ENCODE peak calls at places on chromosomes 16 and 17, in six cellular contexts. T is GM23338, O is HCT116, R is nephron progenitor cell, G is DND-41, P is foreskin fibroblast. C is an unnamed sample.

GRCh38 chr17:60901806-60902205 is 224.2 kb downstream of the BCAS3 start:
- DNase-seq in G (no peak), R (no peak), O (no peak), P (peak), T (no peak), C (no peak)

GRCh38 chr17:17387461-17388362 is 84.5 kb downstream of the NT5M start:
- DNase-seq in O (peak), P (no peak), G (peak), T (peak), R (peak), C (peak)

GRCh38 chr16:79628501-79628975 is 28.0 kb upstream of the MAF start:
- DNase-seq in P (no peak), O (no peak), R (no peak), G (no peak), T (no peak), C (no peak)

GRCh38 chr16:22369221-22369811 is 5.1 kb downstream of the CDR2 start:
- DNase-seq in P (no peak), T (no peak), R (no peak), G (no peak), O (no peak), C (peak)

GRCh38 chr16:54928016-54928356 is 2.7 kb upstream of the IRX5 start:
- DNase-seq in P (peak), O (no peak), G (peak), T (peak), R (no peak), C (peak)

GRCh38 chr17:28549274-28550132 is 2.9 kb downstream of the UNC119 start:
- DNase-seq in R (no peak), T (no peak), P (no peak), G (peak), O (no peak), C (peak)

GRCh38 chr16:1890024-1890700 is 18.2 kb upstream of the MEIOB start:
- DNase-seq in R (no peak), G (no peak), T (no peak), O (no peak), P (no peak), C (no peak)

GRCh38 chr17:45722161-45722560 is 62.0 kb upstream of the CRHR1 start:
- DNase-seq in G (no peak), T (peak), O (peak), P (no peak), R (peak), C (no peak)

GRCh38 chr16:318628-319027 is 33.9 kb downstream of the AXIN1 start:
- DNase-seq in R (peak), T (peak), P (no peak), O (no peak), G (no peak), C (no peak)

GRCh38 chr17:67679721-67680120 is 38.0 kb upstream of the NOL11 start:
- DNase-seq in P (no peak), R (no peak), O (no peak), G (no peak), T (no peak), C (no peak)

GRCh38 chr17:46011711-46012505 is 12.9 kb downstream of the STH start:
- DNase-seq in O (no peak), P (no peak), R (no peak), G (no peak), T (peak), C (no peak)

GRCh38 chr17:83079340-83079747 is at the start of gene METRNL:
- DNase-seq in O (no peak), T (peak), P (peak), R (peak), G (peak), C (peak)

GRCh38 chr17:45361976-45362375 is 45.2 kb upstream of the MAP3K14 start:
- DNase-seq in R (no peak), G (no peak), P (no peak), O (no peak), T (no peak), C (no peak)

GRCh38 chr17:40025991-40026815 is 11.0 kb downstream of the CSF3 start:
- DNase-seq in T (no peak), O (no peak), R (no peak), G (peak), P (no peak), C (no peak)

GRCh38 chr17:48571024-48571818 is 6.9 kb downstream of the HOXB4 start:
- DNase-seq in G (no peak), T (no peak), R (peak), P (no peak), O (no peak), C (no peak)

GRCh38 chr16:14494396-14494795 is 135.7 kb downstream of the PARN start:
- DNase-seq in G (no peak), O (no peak), P (no peak), T (no peak), R (no peak), C (no peak)

GRCh38 chr17:50355701-50356341 is 9.9 kb downstream of the XYLT2 start:
- DNase-seq in O (no peak), G (no peak), T (no peak), R (no peak), P (no peak), C (no peak)

GRCh38 chr16:85573696-85574641 is 39.2 kb upstream of the GSE1 start:
- DNase-seq in R (peak), O (no peak), T (no peak), P (no peak), G (no peak), C (no peak)

GRCh38 chr17:40118093-40118492 is 3.7 kb upstream of the MSL1 start:
- DNase-seq in P (no peak), T (no peak), R (no peak), G (no peak), O (no peak), C (no peak)

GRCh38 chr17:8754890-8755289 is 3.5 kb downstream of the SPDYE4 start:
- DNase-seq in T (no peak), P (no peak), G (no peak), R (no peak), O (no peak), C (no peak)

GRCh38 chr17:50363217-50364060 is 9.5 kb downstream of the MRPL27 start:
- DNase-seq in P (peak), G (no peak), O (no peak), R (peak), T (peak), C (no peak)

GRCh38 chr16:70650216-70650615 is 3.9 kb downstream of the IL34 start:
- DNase-seq in T (no peak), G (no peak), O (no peak), R (no peak), P (no peak), C (no peak)

GRCh38 chr16:68345351-68345810 is 34.6 kb downstream of the PRMT7 start:
- DNase-seq in G (peak), O (no peak), R (no peak), T (no peak), P (no peak), C (no peak)

GRCh38 chr17:19727466-19728113 is 11.2 kb upstream of the SLC47A2 start:
- DNase-seq in O (no peak), G (no peak), P (peak), T (no peak), R (no peak), C (no peak)

GRCh38 chr16:85998178-85998867 is 99.4 kb downstream of the IRF8 start:
- DNase-seq in R (no peak), G (no peak), O (no peak), T (no peak), P (no peak), C (no peak)

GRCh38 chr16:75087040-75087979 is 29.3 kb downstream of the LDHD start:
- DNase-seq in T (no peak), R (no peak), O (no peak), P (peak), G (peak), C (no peak)

DNA sequence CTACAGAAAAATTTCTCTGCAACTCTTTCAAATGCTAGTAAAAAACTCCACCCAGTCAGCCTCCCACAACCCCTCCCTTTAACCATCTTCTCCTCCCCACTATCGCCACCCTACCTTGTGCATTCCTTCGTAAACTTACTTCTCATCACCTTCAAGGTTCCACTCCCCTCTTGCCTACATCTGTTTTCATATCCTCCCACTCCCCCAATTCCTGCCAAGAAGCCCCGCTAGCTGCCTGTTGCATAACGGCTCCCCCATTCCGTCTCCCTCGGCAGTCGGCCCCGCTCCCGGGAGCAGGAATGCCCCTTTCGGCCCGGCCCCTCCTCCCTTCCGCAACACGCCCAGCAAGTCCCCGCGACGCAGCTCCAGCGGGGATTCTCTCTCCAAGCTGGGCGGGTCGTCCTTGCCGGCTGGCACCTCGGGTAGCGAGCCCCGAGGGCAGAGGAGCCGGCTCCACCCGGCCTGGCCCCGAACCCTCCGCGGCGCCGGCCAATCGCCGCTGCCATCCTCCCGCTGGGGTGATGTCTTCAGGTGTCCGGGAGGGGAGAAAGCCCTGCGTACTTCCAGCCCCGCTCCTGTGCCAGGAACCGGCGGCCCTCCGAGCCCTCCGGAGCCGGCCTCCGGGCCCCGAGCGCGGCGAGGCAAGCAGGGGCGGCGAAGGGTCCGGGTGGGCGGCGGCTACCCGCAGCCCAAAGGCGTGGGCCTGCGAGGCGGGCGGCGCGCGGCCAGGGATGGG is 1.5 kb downstream of the PHLPP2 start:
- DNase-seq in P (peak), G (peak), O (peak), T (peak), R (peak), C (peak)
- TF ChIP-seq CTCF in P (no peak), G (no peak), O (no peak), T (no peak), R (no peak), C (no peak)

GRCh38 chr17:79047291-79047920 is 23.4 kb downstream of the C1QTNF1 start:
- DNase-seq in G (no peak), P (no peak), T (no peak), O (no peak), R (no peak), C (no peak)

GRCh38 chr17:79046501-79047280 is 22.7 kb downstream of the C1QTNF1 start:
- DNase-seq in O (no peak), P (peak), G (no peak), T (no peak), R (no peak), C (no peak)

GRCh38 chr17:79044462-79044861 is 20.5 kb downstream of the C1QTNF1 start:
- DNase-seq in T (no peak), R (no peak), G (no peak), O (no peak), P (no peak), C (no peak)

GRCh38 chr17:79045001-79045729 is 21.2 kb downstream of the C1QTNF1 start:
- DNase-seq in G (no peak), R (no peak), P (no peak), T (no peak), O (no peak), C (no peak)

GRCh38 chr17:79045830-79046500 is 22.0 kb downstream of the C1QTNF1 start:
- DNase-seq in P (peak), T (peak), R (peak), G (peak), O (peak), C (peak)
- TF ChIP-seq CTCF in P (peak), T (peak), R (peak), G (peak), O (peak), C (peak)

DNA sequence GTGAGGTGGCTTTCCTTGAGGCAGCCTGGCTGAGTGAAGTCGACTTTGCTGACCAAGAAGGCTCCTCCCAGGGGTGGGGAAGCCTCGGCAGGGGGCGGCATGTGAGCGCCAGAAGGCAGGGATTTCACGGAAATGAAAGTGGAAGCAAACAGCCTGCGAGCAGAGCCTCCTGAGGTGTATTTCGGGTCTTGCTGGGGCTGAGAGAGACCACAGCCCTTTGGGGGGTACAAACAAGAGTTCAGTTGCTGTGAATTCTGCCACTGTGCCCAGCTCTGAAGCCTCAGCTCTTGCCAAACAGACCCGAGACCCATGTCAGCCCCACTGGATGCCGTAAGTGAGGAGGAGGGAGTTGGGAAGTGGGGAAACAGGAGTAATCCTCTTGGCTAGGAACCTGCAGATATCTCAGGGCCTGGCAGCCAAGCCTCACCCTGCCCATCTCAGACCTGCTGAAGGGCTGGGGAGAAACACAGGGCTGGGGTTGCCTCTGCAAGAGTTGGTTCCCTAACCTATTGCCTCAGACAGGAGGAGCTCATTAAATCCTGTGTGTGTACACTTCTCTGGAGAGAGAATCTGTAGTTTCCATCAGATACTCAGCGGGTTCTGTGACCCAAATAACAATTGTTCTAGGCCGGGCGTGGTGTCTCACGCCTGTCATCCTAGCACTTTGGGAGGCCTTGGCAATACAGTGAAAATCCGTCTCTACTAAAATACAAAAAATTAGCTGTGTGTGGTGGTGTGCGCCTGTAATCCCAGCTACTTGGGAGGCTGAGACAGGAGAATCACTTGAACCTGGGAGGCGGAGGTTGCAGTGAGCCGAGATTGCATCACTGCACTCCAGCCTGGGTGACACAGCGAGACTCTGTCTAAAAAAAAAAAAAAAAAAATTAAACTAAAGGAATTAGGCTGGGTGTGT is at the start of gene IFI35:
- DNase-seq in O (peak), R (peak), G (peak), T (peak), P (peak), C (peak)
- TF ChIP-seq CTCF in O (no peak), R (no peak), G (peak), T (peak), P (no peak), C (peak)

DNA sequence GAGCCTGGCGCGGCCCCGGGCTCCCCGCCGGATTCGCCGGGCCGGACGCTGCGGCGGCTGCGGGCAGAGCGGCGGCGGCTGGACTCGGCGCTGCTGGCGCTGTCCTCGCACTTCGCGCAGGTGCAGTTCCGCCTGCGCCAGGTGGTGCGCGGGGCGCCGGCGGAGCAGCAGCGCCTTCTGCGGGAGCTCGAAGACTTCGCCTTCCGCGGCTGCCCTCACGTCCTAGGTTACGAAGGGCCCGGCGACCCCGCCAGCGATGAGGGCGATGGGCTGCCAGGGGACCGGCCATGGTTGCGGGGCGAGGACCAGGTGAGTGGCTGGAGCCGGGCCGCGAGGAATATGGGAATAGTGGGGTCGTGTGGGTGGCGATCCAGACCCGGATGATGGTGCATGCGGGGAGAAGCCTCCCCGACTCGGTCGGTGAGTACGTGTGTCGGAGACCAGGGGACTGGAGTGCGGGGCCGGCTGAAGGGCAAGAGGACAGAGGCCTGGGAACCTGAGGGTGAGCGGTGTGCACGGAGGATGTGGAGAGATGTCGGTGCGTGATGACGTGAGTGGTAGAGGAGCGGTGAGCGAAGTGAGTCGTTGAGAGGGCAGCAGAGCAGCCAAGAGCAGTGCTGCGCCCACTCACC is 517 bp downstream of the RUNDC1 start:
- DNase-seq in O (peak), P (peak), R (peak), G (peak), T (peak), C (peak)
- TF ChIP-seq CTCF in O (no peak), P (no peak), R (no peak), G (peak), T (peak), C (peak)

DNA sequence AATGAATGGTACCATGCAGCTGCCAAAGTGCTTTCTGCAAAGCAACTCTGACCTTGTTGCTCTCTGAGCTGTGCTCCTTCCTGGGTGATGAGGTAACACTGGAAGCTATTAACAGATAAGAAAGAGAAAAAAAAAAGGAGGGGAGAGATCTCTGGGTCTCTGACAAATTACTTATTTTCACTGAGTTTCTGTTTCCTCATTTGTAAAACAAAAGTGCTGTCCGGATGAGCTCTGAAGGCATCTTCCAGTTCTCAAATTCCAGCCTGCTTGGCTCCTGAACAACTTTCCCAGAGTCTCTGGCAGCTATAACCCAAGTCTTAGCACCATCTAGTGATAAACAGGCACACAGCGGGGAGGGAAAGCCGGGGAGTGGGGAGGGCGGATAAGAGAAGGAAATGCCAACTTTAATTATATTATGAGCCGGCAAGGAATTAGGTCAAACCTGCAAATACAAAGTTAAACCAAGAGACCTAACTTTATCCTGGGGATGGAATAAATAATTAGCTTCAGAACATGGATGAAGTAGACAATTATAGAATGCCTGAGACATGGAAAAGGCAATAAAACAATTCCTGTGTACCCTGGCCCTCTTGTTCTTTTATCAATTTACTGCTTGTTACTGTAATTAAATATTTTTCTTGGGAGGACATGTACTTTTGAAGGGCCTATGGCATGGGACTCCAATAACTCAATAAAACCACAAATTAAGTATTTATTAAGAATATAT is 61.3 kb upstream of the KIFC3 start:
- DNase-seq in G (no peak), O (peak), T (peak), P (peak), R (peak), C (no peak)
- TF ChIP-seq CTCF in G (peak), O (peak), T (peak), P (peak), R (no peak), C (peak)